ENCODE peak calls at places on chromosomes 6 and 20, in eight cellular contexts. S is ELR; P is neural progenitor cell; W is H54; J is NCI-H1092; B is upper lobe of right lung; A is CD8-positive, alpha-beta T cell; N is brain microvascular endothelial cell. V is an unnamed sample.
A peak's percentile ranks its signal among the peaks of the same experiment; 100 is the strongest.

GRCh38 chr6:87558446-87558845 is 31.3 kb downstream of the RARS2 start:
- DNase-seq in W (no peak), S (peak; percentile 81), B (no peak), P (no peak), J (no peak), A (no peak), N (no peak), V (no peak)

GRCh38 chr20:62786100-62786499 is 10.2 kb upstream of the MRGBP start:
- DNase-seq in B (no peak), P (peak; percentile 61), J (no peak), A (no peak), N (no peak), W (no peak), S (no peak), V (no peak)

GRCh38 chr20:40607927-40608326 is 81.1 kb downstream of the MAFB start:
- DNase-seq in W (no peak), B (no peak), J (no peak), P (no peak), S (no peak), N (no peak), A (no peak), V (no peak)

GRCh38 chr20:38298768-38299288 is 5.1 kb upstream of the BPI start:
- DNase-seq in J (no peak), A (no peak), P (no peak), W (no peak), B (peak; percentile 89), S (no peak), N (no peak), V (no peak)

GRCh38 chr6:91029211-91029610 is 442.3 kb upstream of the MAP3K7 start:
- DNase-seq in W (no peak), A (no peak), B (no peak), N (no peak), P (no peak), S (no peak), J (peak; percentile 45), V (no peak)

GRCh38 chr20:35839891-35840290 is 68.1 kb downstream of the PHF20 start:
- DNase-seq in S (no peak), B (no peak), J (no peak), A (no peak), N (no peak), P (no peak), W (no peak), V (no peak)

GRCh38 chr6:56335733-56336132 is 88.4 kb upstream of the COL21A1 start:
- DNase-seq in B (no peak), P (no peak), W (peak; percentile 12), S (peak; percentile 94), A (no peak), J (no peak), N (peak; percentile 62), V (no peak)

GRCh38 chr6:156618600-156619205 is 158.5 kb upstream of the ARID1B start:
- DNase-seq in P (peak; percentile 53), J (peak; percentile 96), A (no peak), N (no peak), S (no peak), W (no peak), B (peak; percentile 73), V (no peak)

GRCh38 chr20:59850018-59850641 is 83.3 kb downstream of the SYCP2 start:
- DNase-seq in N (no peak), S (peak; percentile 50), B (no peak), J (no peak), W (no peak), P (peak; percentile 46), A (no peak), V (no peak)